ENCODE peak calls at places on chromosomes 6 and 20, in four cellular contexts. W, V, N and X are unnamed samples.

GRCh38 chr6:31634131-31634530 is 13.6 kb downstream of the PRRC2A start:
- DNase-seq in W (no peak), V (no peak), N (no peak), X (no peak)

GRCh38 chr6:39214120-39214813 is 15.0 kb downstream of the KCNK5 start:
- DNase-seq in W (no peak), N (no peak), V (no peak), X (no peak)

GRCh38 chr6:37517411-37517812 is 17.7 kb upstream of the CCDC167 start:
- DNase-seq in V (no peak), N (peak), W (no peak), X (no peak)

GRCh38 chr6:34795836-34796425 is 4.0 kb downstream of the BLTP3A start:
- DNase-seq in N (no peak), W (no peak), V (no peak), X (no peak)

GRCh38 chr20:63167026-63167917 is 48.7 kb downstream of the YTHDF1 start:
- DNase-seq in W (no peak), N (peak), V (no peak), X (no peak)

GRCh38 chr6:167756594-167756993 is 70.1 kb upstream of the AFDN start:
- DNase-seq in W (no peak), V (no peak), N (no peak), X (no peak)

GRCh38 chr6:83097204-83097603 is 29.7 kb downstream of the DOP1A start:
- DNase-seq in N (no peak), W (no peak), V (no peak), X (no peak)

GRCh38 chr20:13098720-13099355 is 90.1 kb downstream of the SPTLC3 start:
- DNase-seq in W (no peak), V (no peak), N (no peak), X (no peak)

GRCh38 chr6:32838114-32838958 is at the start of gene TAP2:
- DNase-seq in N (peak), V (peak), W (peak), X (peak)

GRCh38 chr6:40302856-40303449 is 284.2 kb downstream of the LRFN2 start:
- DNase-seq in V (no peak), W (no peak), N (no peak), X (no peak)

GRCh38 chr6:6875818-6876470 is 231.8 kb upstream of the RREB1 start:
- DNase-seq in V (peak), N (no peak), W (no peak), X (no peak)

GRCh38 chr6:104958720-104959452 is 2.0 kb downstream of the LIN28B start:
- DNase-seq in V (no peak), N (no peak), W (no peak), X (no peak)

GRCh38 chr20:38246357-38247165 is 14.0 kb downstream of the KIAA1755 start:
- DNase-seq in W (no peak), N (no peak), V (no peak), X (no peak)

GRCh38 chr6:98092326-98092725 is 742.0 kb upstream of the POU3F2 start:
- DNase-seq in V (no peak), W (no peak), N (no peak), X (no peak)

GRCh38 chr20:460707-461106 is 1.6 kb downstream of the TBC1D20 start:
- DNase-seq in N (no peak), V (no peak), W (no peak), X (no peak)

GRCh38 chr6:151054304-151054703 is 185.5 kb upstream of the AKAP12 start:
- DNase-seq in V (no peak), N (no peak), W (peak), X (no peak)

GRCh38 chr6:130933712-130934200 is 106.5 kb downstream of the SMLR1 start:
- DNase-seq in N (no peak), W (no peak), V (no peak), X (no peak)

GRCh38 chr20:31987744-31988143 is 19.8 kb downstream of the XKR7 start:
- DNase-seq in W (no peak), V (no peak), N (no peak), X (no peak)

GRCh38 chr6:45466686-45467085 is 89.0 kb upstream of the SUPT3H start:
- DNase-seq in W (no peak), N (no peak), V (no peak), X (no peak)

GRCh38 chr20:62425281-62426058 is 1.9 kb downstream of the RBBP8NL start:
- DNase-seq in V (no peak), N (no peak), W (no peak), X (no peak)

GRCh38 chr6:121430514-121431460 is 4.7 kb upstream of the GJA1 start:
- DNase-seq in V (peak), N (no peak), W (no peak), X (no peak)